ENCODE peak calls at places on chromosomes 6 and 20, in ten cellular contexts. I is astrocyte, M is adrenal gland, H is fibroblast of mammary gland, O is IMR-90, Z is AG09309, F is endothelial cell, R is prostate gland, P is bronchial epithelial cell, A is glutamatergic neuron. C is an unnamed sample.

GRCh38 chr20:33914871-33915270 is 78.8 kb upstream of the RALY start:
- DNase-seq in I (peak), A (no peak), Z (no peak), O (peak), P (peak), M (peak), F (no peak), R (no peak), H (peak), C (no peak)

GRCh38 chr6:125670586-125670985 is 78.8 kb upstream of the HEY2 start:
- DNase-seq in A (no peak), R (no peak), Z (no peak), P (peak), M (no peak), O (no peak), H (no peak), I (no peak), F (peak), C (no peak)

GRCh38 chr20:258963-259362 is 1.4 kb downstream of the DEFB132 start:
- DNase-seq in H (peak), M (no peak), I (no peak), A (no peak), R (no peak), Z (no peak), F (no peak), O (peak), P (peak), C (no peak)

GRCh38 chr20:50663095-50663821 is 28.1 kb downstream of the RIPOR3 start:
- DNase-seq in O (no peak), F (no peak), P (peak), M (peak), I (no peak), R (no peak), Z (no peak), A (no peak), H (no peak), C (no peak)

GRCh38 chr6:51021171-51021570 is 202.5 kb downstream of the TFAP2B start:
- DNase-seq in Z (no peak), I (no peak), O (no peak), R (no peak), M (no peak), F (no peak), P (no peak), H (no peak), A (no peak), C (no peak)

GRCh38 chr6:131779304-131779703 is 28.5 kb upstream of the ENPP1 start:
- DNase-seq in P (no peak), M (no peak), F (no peak), R (no peak), I (no peak), H (no peak), A (no peak), O (no peak), Z (no peak), C (no peak)

GRCh38 chr6:107757910-107758309 is 66.2 kb downstream of the SCML4 start:
- DNase-seq in O (no peak), I (no peak), A (no peak), R (no peak), H (no peak), P (no peak), M (no peak), F (no peak), Z (no peak), C (no peak)

GRCh38 chr6:167682546-167683027 is 144.1 kb upstream of the AFDN start:
- DNase-seq in A (no peak), O (no peak), P (no peak), I (no peak), F (no peak), M (no peak), R (no peak), Z (no peak), H (no peak), C (no peak)

GRCh38 chr6:45647341-45648138 is 269.8 kb upstream of the SUPT3H start:
- DNase-seq in H (no peak), F (no peak), Z (no peak), P (no peak), R (no peak), A (no peak), M (no peak), O (peak), I (no peak), C (no peak)

GRCh38 chr6:125114248-125114858 is 39.2 kb upstream of the TPD52L1 start:
- DNase-seq in P (peak), I (no peak), M (no peak), A (peak), Z (no peak), H (peak), O (peak), F (peak), R (peak), C (peak)

GRCh38 chr6:111201764-111202163 is 114.5 kb downstream of the SLC16A10 start:
- DNase-seq in H (no peak), P (no peak), I (no peak), M (no peak), O (no peak), A (no peak), R (no peak), F (no peak), Z (no peak), C (no peak)

GRCh38 chr6:49890988-49891387 is 24.7 kb upstream of the CRISP1 start:
- DNase-seq in M (no peak), R (no peak), O (no peak), A (no peak), I (no peak), P (no peak), H (no peak), Z (no peak), F (no peak), C (no peak)

GRCh38 chr20:56358070-56358469 is 704 bp upstream of the FAM210B start:
- DNase-seq in A (no peak), H (no peak), P (peak), R (peak), M (no peak), O (no peak), Z (no peak), I (no peak), F (no peak), C (no peak)

GRCh38 chr6:44733868-44734267 is 346.4 kb downstream of the CDC5L start:
- DNase-seq in M (peak), R (peak), F (no peak), A (no peak), O (no peak), I (no peak), H (peak), Z (no peak), P (no peak), C (no peak)

GRCh38 chr6:75376347-75377024 is 91.9 kb upstream of the TMEM30A start:
- DNase-seq in A (no peak), Z (no peak), I (peak), M (no peak), R (no peak), O (peak), H (peak), F (no peak), P (peak), C (no peak)

GRCh38 chr20:54167909-54168872 is 5.6 kb downstream of the CYP24A1 start:
- DNase-seq in R (no peak), Z (no peak), O (peak), H (peak), A (no peak), I (peak), F (no peak), P (peak), M (no peak), C (no peak)

GRCh38 chr6:24520929-24521546 is 26.3 kb downstream of the ALDH5A1 start:
- DNase-seq in P (peak), A (peak), F (peak), I (no peak), O (peak), R (peak), M (peak), H (peak), Z (no peak), C (peak)

GRCh38 chr20:63132715-63133471 is 83.0 kb downstream of the YTHDF1 start:
- DNase-seq in I (no peak), F (no peak), P (no peak), O (no peak), H (no peak), M (peak), R (no peak), Z (no peak), A (peak), C (no peak)

GRCh38 chr6:153090241-153090930 is 40.7 kb downstream of the RGS17 start:
- DNase-seq in H (peak), M (no peak), O (peak), I (peak), Z (peak), F (no peak), A (no peak), P (peak), R (no peak), C (no peak)

GRCh38 chr20:25249198-25249931 is 1.5 kb downstream of the PYGB start:
- DNase-seq in H (peak), I (no peak), R (peak), O (peak), Z (no peak), A (no peak), P (peak), M (no peak), F (no peak), C (no peak)

GRCh38 chr20:25247100-25247665 is 702 bp upstream of the PYGB start:
- DNase-seq in R (peak), A (peak), O (peak), M (peak), I (peak), P (peak), H (peak), F (peak), Z (no peak), C (peak)

GRCh38 chr20:25248501-25249172 is 752 bp downstream of the PYGB start:
- DNase-seq in I (no peak), P (no peak), A (peak), O (peak), M (no peak), R (no peak), Z (no peak), F (peak), H (peak), C (peak)

GRCh38 chr20:25246182-25246943 is 1.5 kb upstream of the PYGB start:
- DNase-seq in O (no peak), A (no peak), I (no peak), F (no peak), R (no peak), H (peak), M (no peak), P (no peak), Z (no peak), C (no peak)

DNA sequence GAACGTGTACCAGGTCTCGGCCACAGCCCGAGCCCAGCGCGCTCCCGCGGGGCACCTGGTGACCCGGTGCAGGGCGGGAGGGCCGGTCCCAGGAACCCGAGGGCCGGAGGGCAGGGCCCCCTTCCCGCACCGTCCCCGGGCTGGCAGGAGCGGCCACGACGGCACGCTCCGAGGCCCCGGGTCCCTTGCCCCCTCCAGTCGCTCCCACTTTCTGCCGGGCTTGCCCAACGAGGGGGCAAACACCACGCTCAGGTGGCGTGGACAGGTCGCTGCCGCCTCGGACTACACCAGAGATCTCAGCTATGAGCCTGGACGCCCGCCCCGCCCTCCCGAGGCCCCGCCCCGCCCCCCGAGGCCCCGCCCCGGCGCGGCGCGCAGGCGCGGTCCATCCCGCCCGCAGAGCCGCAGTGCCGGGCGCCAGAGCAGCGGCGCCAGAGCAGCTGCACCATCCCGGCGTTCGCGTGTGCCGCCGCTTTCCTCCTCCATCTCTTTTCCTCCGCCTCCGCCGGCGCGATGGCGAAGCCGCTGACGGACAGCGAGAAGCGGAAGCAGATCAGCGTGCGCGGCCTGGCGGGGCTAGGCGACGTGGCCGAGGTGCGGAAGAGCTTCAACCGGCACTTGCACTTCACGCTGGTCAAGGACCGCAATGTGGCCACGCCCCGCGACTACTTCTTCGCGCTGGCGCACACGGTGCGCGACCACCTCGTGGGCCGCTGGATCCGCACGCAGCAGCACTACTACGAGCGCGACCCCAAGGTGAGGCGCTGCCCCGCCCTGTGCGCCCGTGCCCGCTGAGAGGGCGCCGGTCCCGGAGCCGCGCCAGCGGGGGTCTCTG is at the start of gene PYGB:
- DNase-seq in O (peak), H (peak), F (peak), R (peak), I (peak), P (peak), Z (no peak), A (peak), M (peak), C (peak)
- TF ChIP-seq CTCF in O (no peak), H (no peak), F (no peak), R (no peak), I (no peak), P (no peak), Z (no peak), A (no peak), M (no peak), C (no peak)

GRCh38 chr20:48231253-48231652 is 446.0 kb upstream of the SULF2 start:
- DNase-seq in A (no peak), Z (no peak), R (no peak), I (no peak), F (no peak), H (no peak), P (no peak), M (no peak), O (no peak), C (no peak)

GRCh38 chr20:48236001-48236400 is 450.7 kb upstream of the SULF2 start:
- DNase-seq in A (no peak), F (no peak), Z (no peak), P (no peak), H (no peak), O (no peak), M (no peak), I (no peak), R (no peak), C (no peak)

GRCh38 chr20:48238326-48238725 is 453.0 kb upstream of the SULF2 start:
- DNase-seq in A (no peak), F (no peak), H (peak), M (peak), R (no peak), Z (peak), P (peak), O (peak), I (peak), C (no peak)

GRCh38 chr20:48236485-48237055 is 451.3 kb upstream of the SULF2 start:
- DNase-seq in H (no peak), M (no peak), F (no peak), O (no peak), R (no peak), P (no peak), A (no peak), Z (no peak), I (no peak), C (no peak)

GRCh38 chr20:48234951-48235350 is 449.7 kb upstream of the SULF2 start:
- DNase-seq in F (no peak), R (no peak), M (no peak), H (no peak), Z (no peak), O (no peak), I (no peak), A (no peak), P (no peak), C (no peak)
- TF ChIP-seq CTCF in F (no peak), R (no peak), M (no peak), H (no peak), Z (no peak), O (no peak), I (no peak), A (no peak), P (no peak), C (no peak)

GRCh38 chr6:42232035-42232434 is 14.4 kb upstream of the MRPS10 start:
- DNase-seq in A (no peak), M (no peak), P (peak), I (no peak), O (no peak), H (no peak), F (no peak), R (no peak), Z (no peak), C (no peak)

GRCh38 chr6:42228305-42228704 is 10.6 kb upstream of the MRPS10 start:
- DNase-seq in A (no peak), M (no peak), Z (no peak), O (no peak), P (no peak), R (no peak), I (no peak), H (no peak), F (no peak), C (no peak)

GRCh38 chr6:42227173-42227850 is 9.7 kb upstream of the MRPS10 start:
- DNase-seq in H (no peak), R (peak), M (no peak), A (no peak), O (no peak), I (no peak), P (peak), Z (no peak), F (no peak), C (no peak)

GRCh38 chr6:42229720-42230119 is 12.1 kb upstream of the MRPS10 start:
- DNase-seq in I (no peak), R (no peak), F (no peak), P (no peak), M (no peak), O (no peak), Z (no peak), H (no peak), A (no peak), C (no peak)

GRCh38 chr6:42230320-42231034 is 12.8 kb upstream of the MRPS10 start:
- DNase-seq in H (no peak), R (no peak), I (no peak), M (peak), F (no peak), P (no peak), A (no peak), O (peak), Z (no peak), C (no peak)
- TF ChIP-seq CTCF in H (peak), R (no peak), I (peak), M (no peak), F (no peak), P (peak), A (peak), O (peak), Z (peak), C (peak)

DNA sequence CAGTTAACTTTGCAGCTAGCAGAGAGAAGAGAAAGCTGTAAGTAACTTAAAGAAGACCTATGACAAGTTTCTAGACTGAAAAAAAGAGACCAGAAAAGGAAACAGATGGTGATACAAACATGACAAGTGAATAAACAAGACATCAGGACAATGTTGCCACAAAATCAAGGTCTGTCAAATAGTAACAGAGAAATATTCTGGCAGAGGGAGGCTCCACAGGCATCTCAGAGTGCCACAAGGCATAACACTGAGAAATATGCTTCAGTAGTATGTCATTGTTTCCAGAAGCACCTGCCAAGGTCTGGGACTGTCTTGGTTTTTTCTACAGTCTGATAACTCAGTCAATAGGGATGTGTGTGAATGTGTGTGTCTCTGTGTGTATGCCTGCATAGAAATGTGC is 332.1 kb downstream of the KHDRBS2 start:
- DNase-seq in Z (no peak), H (no peak), R (no peak), A (no peak), I (no peak), P (no peak), M (peak), O (no peak), F (no peak), C (no peak)
- TF ChIP-seq CTCF in Z (no peak), H (no peak), R (no peak), A (no peak), I (no peak), P (no peak), M (no peak), O (no peak), F (no peak), C (no peak)

C was measured in neural crest cell.